ENCODE peak calls at places on chromosomes 4 and X, in seven cellular contexts. X is fibroblast of mammary gland, A is A549, G is choroid plexus epithelial cell, H is stomach, I is AG10803, M is foreskin fibroblast. W is an unnamed sample.

GRCh38 chr4:175802988-175803387 is 9.1 kb downstream of the GPM6A start:
- DNase-seq in X (no peak), A (no peak), G (no peak), H (no peak), I (no peak), M (no peak), W (no peak)

GRCh38 chr4:36322921-36323354 is 41.5 kb downstream of the DTHD1 start:
- DNase-seq in X (no peak), A (no peak), G (peak), H (no peak), I (no peak), M (no peak), W (no peak)

GRCh38 chrX:140524556-140524955 is 19.7 kb upstream of the SOX3 start:
- DNase-seq in X (no peak), A (no peak), G (no peak), H (no peak), I (peak), M (no peak), W (peak)

GRCh38 chrX:131262738-131263679 is 26.1 kb downstream of the IGSF1 start:
- DNase-seq in X (no peak), A (peak), G (no peak), H (no peak), I (no peak), M (no peak), W (peak)

GRCh38 chr4:13484749-13485345 is 707 bp upstream of the RAB28 start:
- DNase-seq in X (peak), A (peak), G (peak), H (no peak), I (peak), M (no peak), W (peak)

GRCh38 chrX:144798972-144799371 is 448.3 kb upstream of the SPANXN1 start:
- DNase-seq in X (no peak), A (no peak), G (no peak), H (no peak), I (no peak), M (no peak), W (no peak)

GRCh38 chrX:2500091-2500680 is 590 bp downstream of the DHRSX start:
- DNase-seq in X (peak), A (peak), G (peak), H (peak), I (peak), M (peak), W (peak)

GRCh38 chr4:39587881-39588280 is 50.8 kb downstream of the SMIM14 start:
- DNase-seq in X (peak), A (no peak), G (peak), H (no peak), I (peak), M (peak), W (peak)

GRCh38 chr4:59122626-59123025 is 2012.4 kb upstream of the IGFBP7 start:
- DNase-seq in X (no peak), A (no peak), G (no peak), H (no peak), I (no peak), M (no peak), W (no peak)

GRCh38 chrX:131821945-131822622 is 201.0 kb upstream of the STK26 start:
- DNase-seq in X (peak), A (no peak), G (no peak), H (peak), I (no peak), M (no peak), W (no peak)

GRCh38 chrX:151723156-151723760 is 7.4 kb downstream of the FATE1 start:
- DNase-seq in X (no peak), A (no peak), G (no peak), H (no peak), I (no peak), M (no peak), W (no peak)

GRCh38 chr4:54093609-54094240 is 6.2 kb upstream of the GSX2 start:
- DNase-seq in X (no peak), A (no peak), G (no peak), H (no peak), I (no peak), M (no peak), W (no peak)

GRCh38 chrX:17552251-17552650 is 177.3 kb downstream of the NHS start:
- DNase-seq in X (peak), A (no peak), G (peak), H (no peak), I (peak), M (peak), W (peak)

GRCh38 chrX:137747231-137747630 is 181.3 kb downstream of the ZIC3 start:
- DNase-seq in X (no peak), A (no peak), G (no peak), H (no peak), I (no peak), M (no peak), W (no peak)

GRCh38 chr4:105758958-105759357 is 50.4 kb downstream of the GSTCD start:
- DNase-seq in X (no peak), A (no peak), G (peak), H (no peak), I (no peak), M (no peak), W (no peak)

GRCh38 chrX:20225488-20225833 is 41.2 kb downstream of the RPS6KA3 start:
- DNase-seq in X (no peak), A (no peak), G (no peak), H (no peak), I (no peak), M (no peak), W (no peak)

DNA sequence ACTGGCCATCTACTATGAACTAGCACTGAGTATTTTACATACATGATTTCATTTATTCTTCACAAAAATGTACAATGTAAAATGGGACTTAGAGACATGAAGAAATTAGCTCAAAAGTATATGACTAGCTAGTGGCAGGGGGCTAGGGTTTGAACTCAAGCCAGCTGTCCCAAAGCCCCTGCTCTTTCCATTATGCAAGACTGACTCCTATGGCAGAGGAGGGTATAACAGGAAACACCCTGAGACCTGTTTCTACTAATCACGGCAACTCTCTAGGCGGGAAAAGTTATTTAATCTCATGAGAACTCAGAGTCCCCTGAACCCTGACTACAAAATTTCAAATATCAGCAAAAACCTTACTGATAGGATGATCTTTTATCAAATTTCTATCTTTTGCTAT is 150.6 kb downstream of the PRDM5 start:
- DNase-seq in X (no peak), A (no peak), G (no peak), H (no peak), I (no peak), M (no peak), W (no peak)
- TF ChIP-seq CTCF in X (no peak), A (no peak), G (no peak), H (no peak), I (no peak), M (no peak), W (no peak)

GRCh38 chr4:88458091-88458740 is 1.3 kb downstream of the HERC5 start:
- DNase-seq in X (no peak), A (no peak), G (no peak), H (no peak), I (no peak), M (peak), W (no peak)
- H3K4me3 ChIP-seq in X (no peak), A (no peak), G (no peak), H (peak), I (no peak), M (no peak), W (no peak)

GRCh38 chr4:116702949-116703348 is 382.4 kb downstream of the TRAM1L1 start:
- DNase-seq in X (no peak), A (no peak), G (peak), H (no peak), I (no peak), M (no peak), W (peak)
- TF ChIP-seq CTCF in X (no peak), A (no peak), G (no peak), H (no peak), I (no peak), M (no peak), W (no peak)

GRCh38 chr4:4502694-4503311 is 39.0 kb downstream of the STX18 start:
- DNase-seq in X (no peak), A (no peak), G (peak), H (no peak), I (peak), M (no peak), W (no peak)
- H3K4me3 ChIP-seq in X (no peak), A (no peak), G (peak), H (no peak), I (no peak), M (no peak), W (no peak)

GRCh38 chr4:86048426-86048825 is 311.4 kb downstream of the MAPK10 start:
- DNase-seq in X (peak), A (no peak), G (no peak), H (no peak), I (peak), M (peak), W (peak)

GRCh38 chr4:86044593-86044985 is 315.3 kb downstream of the MAPK10 start:
- DNase-seq in X (no peak), A (no peak), G (no peak), H (no peak), I (no peak), M (no peak), W (no peak)

GRCh38 chr4:86038037-86038436 is 321.8 kb downstream of the MAPK10 start:
- DNase-seq in X (no peak), A (no peak), G (no peak), H (no peak), I (no peak), M (no peak), W (no peak)

GRCh38 chr4:86043755-86044592 is 315.9 kb downstream of the MAPK10 start:
- DNase-seq in X (peak), A (peak), G (peak), H (no peak), I (peak), M (peak), W (peak)
- TF ChIP-seq CTCF in X (peak), A (peak), G (peak), H (peak), I (peak), M (peak), W (peak)

GRCh38 chrX:136196691-136197155 is 49.4 kb downstream of the FHL1 start:
- DNase-seq in X (peak), A (no peak), G (no peak), H (no peak), I (no peak), M (peak), W (no peak)

GRCh38 chrX:136200466-136200865 is 50.7 kb downstream of the MAP7D3 start:
- DNase-seq in X (peak), A (peak), G (peak), H (no peak), I (peak), M (peak), W (peak)

GRCh38 chrX:136198010-136198409 is 50.7 kb downstream of the FHL1 start:
- DNase-seq in X (no peak), A (no peak), G (no peak), H (no peak), I (no peak), M (peak), W (no peak)

GRCh38 chrX:136199365-136199764 is 51.8 kb downstream of the MAP7D3 start:
- DNase-seq in X (peak), A (no peak), G (no peak), H (no peak), I (no peak), M (peak), W (peak)

GRCh38 chrX:136198678-136199243 is 51.4 kb downstream of the FHL1 start:
- DNase-seq in X (peak), A (no peak), G (no peak), H (no peak), I (no peak), M (peak), W (no peak)
- H3K4me3 ChIP-seq in X (no peak), A (no peak), G (no peak), H (no peak), I (no peak), M (peak), W (no peak)

GRCh38 chrX:23003121-23003520 is 3.4 kb downstream of the DDX53 start:
- DNase-seq in X (peak), A (no peak), G (peak), H (no peak), I (peak), M (peak), W (peak)
- TF ChIP-seq CTCF in X (no peak), A (no peak), G (no peak), H (no peak), I (no peak), M (no peak), W (no peak)

GRCh38 chr4:142265946-142266345 is 580.2 kb downstream of the INPP4B start:
- DNase-seq in X (no peak), A (no peak), G (no peak), H (no peak), I (no peak), M (peak), W (no peak)
- H3K4me3 ChIP-seq in X (no peak), A (no peak), G (no peak), H (no peak), I (no peak), M (no peak), W (no peak)

GRCh38 chr4:6008092-6008551 is 10.1 kb downstream of the C4orf50 start:
- DNase-seq in X (no peak), A (peak), G (no peak), H (no peak), I (no peak), M (no peak), W (no peak)
- TF ChIP-seq CTCF in X (no peak), A (no peak), G (no peak), H (peak), I (no peak), M (no peak), W (no peak)

GRCh38 chr4:8079916-8080753 is 78.5 kb downstream of the ABLIM2 start:
- DNase-seq in X (no peak), A (no peak), G (no peak), H (no peak), I (no peak), M (no peak), W (no peak)
- H3K4me3 ChIP-seq in X (no peak), A (no peak), G (no peak), H (no peak), I (no peak), M (no peak), W (no peak)

W was measured in epithelial cell of esophagus.